ENCODE peak calls at places on chromosome 22, in ten cellular contexts. One of them, this sample, is unnamed.

GRCh38 chr22:27576413-27576812 is 225.1 kb downstream of the MN1 start:
- DNase-seq in HS-27A: no peak
- DNase-seq in GM10248: no peak
- DNase-seq in psoas muscle: no peak
- DNase-seq in nucleus accumbens: no peak
- DNase-seq in Panc1: no peak
- DNase-seq in NCI-H1436: no peak
- DNase-seq in fibroblast of lung: no peak
- DNase-seq in activated naive CD4-positive, alpha-beta T cell: no peak
- DNase-seq in mucosa of gallbladder: no peak
- DNase-seq in this sample: no peak

GRCh38 chr22:49298834-49299750 is 528.6 kb downstream of the BRD1 start:
- DNase-seq in mucosa of gallbladder: peak
- DNase-seq in psoas muscle: no peak
- DNase-seq in nucleus accumbens: no peak
- DNase-seq in fibroblast of lung: no peak
- DNase-seq in NCI-H1436: no peak
- DNase-seq in activated naive CD4-positive, alpha-beta T cell: no peak
- DNase-seq in Panc1: no peak
- DNase-seq in GM10248: no peak
- DNase-seq in HS-27A: no peak
- DNase-seq in this sample: peak

GRCh38 chr22:32900856-32901255 is 99.4 kb downstream of the TIMP3 start:
- DNase-seq in activated naive CD4-positive, alpha-beta T cell: no peak
- DNase-seq in HS-27A: no peak
- DNase-seq in nucleus accumbens: no peak
- DNase-seq in fibroblast of lung: no peak
- DNase-seq in mucosa of gallbladder: no peak
- DNase-seq in Panc1: no peak
- DNase-seq in GM10248: no peak
- DNase-seq in psoas muscle: no peak
- DNase-seq in NCI-H1436: no peak
- DNase-seq in this sample: no peak

GRCh38 chr22:38832005-38832978 is 11.5 kb downstream of the NPTXR start:
- DNase-seq in HS-27A: no peak
- DNase-seq in fibroblast of lung: no peak
- DNase-seq in mucosa of gallbladder: no peak
- DNase-seq in NCI-H1436: peak
- DNase-seq in GM10248: no peak
- DNase-seq in Panc1: no peak
- DNase-seq in psoas muscle: peak
- DNase-seq in nucleus accumbens: no peak
- DNase-seq in activated naive CD4-positive, alpha-beta T cell: no peak
- DNase-seq in this sample: no peak

GRCh38 chr22:23984430-23984829 is 4.5 kb downstream of the GSTT2 start:
- DNase-seq in NCI-H1436: no peak
- DNase-seq in psoas muscle: peak
- DNase-seq in activated naive CD4-positive, alpha-beta T cell: peak
- DNase-seq in GM10248: peak
- DNase-seq in nucleus accumbens: no peak
- DNase-seq in Panc1: no peak
- DNase-seq in mucosa of gallbladder: peak
- DNase-seq in fibroblast of lung: peak
- DNase-seq in HS-27A: no peak
- DNase-seq in this sample: peak

GRCh38 chr22:42974223-42974622 is 40.7 kb downstream of the PACSIN2 start:
- DNase-seq in fibroblast of lung: no peak
- DNase-seq in HS-27A: no peak
- DNase-seq in mucosa of gallbladder: no peak
- DNase-seq in GM10248: no peak
- DNase-seq in Panc1: no peak
- DNase-seq in nucleus accumbens: no peak
- DNase-seq in NCI-H1436: no peak
- DNase-seq in psoas muscle: no peak
- DNase-seq in activated naive CD4-positive, alpha-beta T cell: no peak
- DNase-seq in this sample: no peak

GRCh38 chr22:23837911-23838685 is 708 bp downstream of the DERL3 start:
- DNase-seq in GM10248: no peak
- DNase-seq in nucleus accumbens: no peak
- DNase-seq in mucosa of gallbladder: no peak
- DNase-seq in NCI-H1436: no peak
- DNase-seq in fibroblast of lung: no peak
- DNase-seq in activated naive CD4-positive, alpha-beta T cell: no peak
- DNase-seq in Panc1: no peak
- DNase-seq in HS-27A: no peak
- DNase-seq in psoas muscle: peak
- DNase-seq in this sample: no peak

GRCh38 chr22:24510694-24511625 is 15.8 kb downstream of the UPB1 start:
- DNase-seq in nucleus accumbens: no peak
- DNase-seq in HS-27A: no peak
- DNase-seq in fibroblast of lung: peak
- DNase-seq in activated naive CD4-positive, alpha-beta T cell: no peak
- DNase-seq in mucosa of gallbladder: no peak
- DNase-seq in Panc1: no peak
- DNase-seq in psoas muscle: peak
- DNase-seq in GM10248: no peak
- DNase-seq in NCI-H1436: no peak
- DNase-seq in this sample: no peak

GRCh38 chr22:42721045-42721434 is 370 bp upstream of the A4GALT start:
- DNase-seq in activated naive CD4-positive, alpha-beta T cell: no peak
- DNase-seq in psoas muscle: peak
- DNase-seq in nucleus accumbens: no peak
- DNase-seq in GM10248: no peak
- DNase-seq in mucosa of gallbladder: no peak
- DNase-seq in NCI-H1436: no peak
- DNase-seq in fibroblast of lung: no peak
- DNase-seq in Panc1: no peak
- DNase-seq in HS-27A: no peak
- DNase-seq in this sample: no peak

GRCh38 chr22:25027959-25028840 is 75.7 kb downstream of the KIAA1671 start:
- DNase-seq in HS-27A: no peak
- DNase-seq in activated naive CD4-positive, alpha-beta T cell: no peak
- DNase-seq in GM10248: no peak
- DNase-seq in psoas muscle: peak
- DNase-seq in NCI-H1436: no peak
- DNase-seq in mucosa of gallbladder: no peak
- DNase-seq in fibroblast of lung: no peak
- DNase-seq in Panc1: no peak
- DNase-seq in nucleus accumbens: no peak
- DNase-seq in this sample: no peak

GRCh38 chr22:36933629-36934028 is 20.2 kb downstream of the CSF2RB start:
- DNase-seq in Panc1: no peak
- DNase-seq in NCI-H1436: no peak
- DNase-seq in activated naive CD4-positive, alpha-beta T cell: no peak
- DNase-seq in nucleus accumbens: no peak
- DNase-seq in fibroblast of lung: no peak
- DNase-seq in psoas muscle: no peak
- DNase-seq in GM10248: no peak
- DNase-seq in mucosa of gallbladder: no peak
- DNase-seq in HS-27A: no peak
- DNase-seq in this sample: no peak

GRCh38 chr22:23578306-23578705 is 1.8 kb downstream of the IGLL1 start:
- DNase-seq in NCI-H1436: no peak
- DNase-seq in activated naive CD4-positive, alpha-beta T cell: no peak
- DNase-seq in mucosa of gallbladder: no peak
- DNase-seq in HS-27A: no peak
- DNase-seq in psoas muscle: no peak
- DNase-seq in GM10248: no peak
- DNase-seq in fibroblast of lung: no peak
- DNase-seq in Panc1: no peak
- DNase-seq in nucleus accumbens: no peak
- DNase-seq in this sample: no peak

GRCh38 chr22:20904008-20904979 is 12.9 kb upstream of the CRKL start:
- DNase-seq in GM10248: no peak
- DNase-seq in Panc1: peak
- DNase-seq in NCI-H1436: no peak
- DNase-seq in nucleus accumbens: no peak
- DNase-seq in fibroblast of lung: peak
- DNase-seq in activated naive CD4-positive, alpha-beta T cell: no peak
- DNase-seq in mucosa of gallbladder: no peak
- DNase-seq in psoas muscle: no peak
- DNase-seq in HS-27A: peak
- DNase-seq in this sample: no peak

GRCh38 chr22:30649430-30650007 is 13.9 kb downstream of the SLC35E4 start:
- DNase-seq in HS-27A: peak
- DNase-seq in nucleus accumbens: no peak
- DNase-seq in GM10248: peak
- DNase-seq in NCI-H1436: no peak
- DNase-seq in psoas muscle: peak
- DNase-seq in fibroblast of lung: peak
- DNase-seq in Panc1: no peak
- DNase-seq in mucosa of gallbladder: peak
- DNase-seq in activated naive CD4-positive, alpha-beta T cell: peak
- DNase-seq in this sample: peak

GRCh38 chr22:50627452-50627913 is 469 bp downstream of the ARSA start:
- DNase-seq in GM10248: no peak
- DNase-seq in HS-27A: no peak
- DNase-seq in Panc1: no peak
- DNase-seq in activated naive CD4-positive, alpha-beta T cell: no peak
- DNase-seq in fibroblast of lung: no peak
- DNase-seq in NCI-H1436: no peak
- DNase-seq in nucleus accumbens: peak
- DNase-seq in mucosa of gallbladder: no peak
- DNase-seq in psoas muscle: no peak
- DNase-seq in this sample: peak

GRCh38 chr22:17266261-17266971 is 47.2 kb upstream of the ADA2 start:
- DNase-seq in fibroblast of lung: no peak
- DNase-seq in nucleus accumbens: no peak
- DNase-seq in GM10248: no peak
- DNase-seq in NCI-H1436: peak
- DNase-seq in mucosa of gallbladder: no peak
- DNase-seq in HS-27A: no peak
- DNase-seq in Panc1: no peak
- DNase-seq in psoas muscle: peak
- DNase-seq in activated naive CD4-positive, alpha-beta T cell: peak
- DNase-seq in this sample: no peak

GRCh38 chr22:50396751-50397370 is 53.7 kb downstream of the PPP6R2 start:
- DNase-seq in NCI-H1436: no peak
- DNase-seq in mucosa of gallbladder: peak
- DNase-seq in psoas muscle: no peak
- DNase-seq in nucleus accumbens: no peak
- DNase-seq in GM10248: no peak
- DNase-seq in Panc1: no peak
- DNase-seq in activated naive CD4-positive, alpha-beta T cell: no peak
- DNase-seq in fibroblast of lung: no peak
- DNase-seq in HS-27A: no peak
- DNase-seq in this sample: no peak

GRCh38 chr22:45969801-45970464 is 7.0 kb downstream of the WNT7B start:
- DNase-seq in NCI-H1436: no peak
- DNase-seq in fibroblast of lung: no peak
- DNase-seq in activated naive CD4-positive, alpha-beta T cell: no peak
- DNase-seq in mucosa of gallbladder: no peak
- DNase-seq in HS-27A: no peak
- DNase-seq in psoas muscle: no peak
- DNase-seq in GM10248: no peak
- DNase-seq in nucleus accumbens: no peak
- DNase-seq in Panc1: no peak
- DNase-seq in this sample: no peak

GRCh38 chr22:48821346-48822186 is 1006.1 kb downstream of the BRD1 start:
- DNase-seq in activated naive CD4-positive, alpha-beta T cell: no peak
- DNase-seq in mucosa of gallbladder: no peak
- DNase-seq in HS-27A: no peak
- DNase-seq in psoas muscle: no peak
- DNase-seq in GM10248: no peak
- DNase-seq in NCI-H1436: no peak
- DNase-seq in nucleus accumbens: no peak
- DNase-seq in Panc1: no peak
- DNase-seq in fibroblast of lung: no peak
- DNase-seq in this sample: no peak

GRCh38 chr22:42837556-42837955 is 19.5 kb downstream of the ARFGAP3 start:
- DNase-seq in mucosa of gallbladder: no peak
- DNase-seq in HS-27A: no peak
- DNase-seq in Panc1: no peak
- DNase-seq in fibroblast of lung: no peak
- DNase-seq in psoas muscle: no peak
- DNase-seq in nucleus accumbens: no peak
- DNase-seq in activated naive CD4-positive, alpha-beta T cell: no peak
- DNase-seq in GM10248: no peak
- DNase-seq in NCI-H1436: no peak
- DNase-seq in this sample: no peak

GRCh38 chr22:36471341-36471821 is 10.1 kb downstream of the TXN2 start:
- DNase-seq in activated naive CD4-positive, alpha-beta T cell: no peak
- DNase-seq in fibroblast of lung: peak
- DNase-seq in Panc1: no peak
- DNase-seq in mucosa of gallbladder: no peak
- DNase-seq in nucleus accumbens: no peak
- DNase-seq in GM10248: no peak
- DNase-seq in NCI-H1436: no peak
- DNase-seq in psoas muscle: no peak
- DNase-seq in HS-27A: no peak
- DNase-seq in this sample: no peak